ENCODE peak calls at places on chromosomes 13 and 19, in seven cellular contexts. L is AG09319, Q is PC-3, V is GM20000, Z is progenitor cell of endocrine pancreas, N is GM06990, G is PC-9. M is an unnamed sample.

GRCh38 chr13:73056054-73056962 is 2.5 kb upstream of the KLF5 start:
- DNase-seq in L (no peak), G (peak; percentile 94), Z (no peak), N (no peak), V (no peak), Q (peak; percentile 89), M (no peak)

GRCh38 chr19:39449116-39449797 is 3.9 kb downstream of the SUPT5H start:
- DNase-seq in L (no peak), V (no peak), Z (no peak), Q (no peak), G (no peak), N (no peak), M (no peak)

GRCh38 chr13:109673477-109673876 is 112.9 kb downstream of the IRS2 start:
- DNase-seq in V (no peak), Q (no peak), Z (no peak), L (no peak), G (no peak), N (no peak), M (no peak)

GRCh38 chr19:23071087-23071511 is 45.7 kb upstream of the ZNF730 start:
- DNase-seq in V (peak; percentile 66), L (no peak), Q (no peak), G (no peak), Z (no peak), N (peak; percentile 44), M (peak; percentile 63)

GRCh38 chr19:6273701-6274601 is 5.8 kb downstream of the MLLT1 start:
- DNase-seq in N (no peak), G (no peak), Z (no peak), V (peak; percentile 9), Q (peak; percentile 95), L (peak; percentile 77), M (peak; percentile 17)

GRCh38 chr19:31235806-31236205 is 113.4 kb downstream of the TSHZ3 start:
- DNase-seq in Q (peak; percentile 4), N (no peak), Z (no peak), G (no peak), L (no peak), V (no peak), M (no peak)

GRCh38 chr13:71871844-71872243 is 4.8 kb upstream of the DACH1 start:
- DNase-seq in Q (no peak), N (no peak), L (no peak), G (no peak), Z (no peak), V (no peak), M (no peak)

GRCh38 chr13:52787212-52787611 is 47.6 kb upstream of the CNMD start:
- DNase-seq in Q (no peak), V (no peak), Z (no peak), N (no peak), L (no peak), G (no peak), M (no peak)

GRCh38 chr19:17103177-17103576 is 27.6 kb downstream of the MYO9B start:
- DNase-seq in Z (no peak), N (no peak), V (no peak), G (peak; percentile 34), Q (peak; percentile 58), L (no peak), M (no peak)

DNA sequence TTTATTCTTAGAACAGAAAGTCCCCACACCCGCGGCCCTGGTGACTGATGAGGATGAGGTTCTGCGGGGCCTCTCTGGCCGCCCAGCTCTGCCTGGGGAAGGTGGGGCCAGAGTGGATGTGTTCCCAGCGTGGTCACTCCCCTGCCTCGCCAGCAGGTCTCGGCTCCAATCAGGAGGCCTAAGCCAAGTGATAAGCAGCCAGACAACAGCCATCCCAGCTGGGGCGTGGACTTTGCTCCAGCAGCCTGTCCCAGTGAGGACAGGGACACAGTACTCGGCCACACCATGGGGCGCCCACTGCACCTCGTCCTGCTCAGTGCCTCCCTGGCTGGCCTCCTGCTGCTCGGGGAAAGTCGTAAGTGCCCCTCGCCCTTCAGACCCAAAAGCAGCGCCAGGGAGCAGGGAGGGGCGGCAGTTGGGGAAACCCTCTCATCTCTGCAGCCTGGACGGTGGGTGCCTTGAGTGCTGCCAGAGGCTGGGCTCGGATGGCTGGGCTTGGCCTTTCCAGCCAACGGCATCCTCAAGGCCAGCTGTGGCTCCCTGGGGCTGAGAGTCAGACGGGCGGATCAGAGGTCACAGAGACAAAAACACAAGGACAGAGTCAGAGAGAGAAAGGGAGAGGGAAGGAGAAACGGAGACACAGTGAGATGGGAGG is at the start of gene F10:
- DNase-seq in V (no peak), N (no peak), Z (peak; percentile 48), G (no peak), L (peak; percentile 68), Q (no peak), M (no peak)
- TF ChIP-seq CTCF in V (no peak), N (no peak), Z (peak; percentile 19), G (no peak), L (no peak), Q (no peak), M (no peak)

DNA sequence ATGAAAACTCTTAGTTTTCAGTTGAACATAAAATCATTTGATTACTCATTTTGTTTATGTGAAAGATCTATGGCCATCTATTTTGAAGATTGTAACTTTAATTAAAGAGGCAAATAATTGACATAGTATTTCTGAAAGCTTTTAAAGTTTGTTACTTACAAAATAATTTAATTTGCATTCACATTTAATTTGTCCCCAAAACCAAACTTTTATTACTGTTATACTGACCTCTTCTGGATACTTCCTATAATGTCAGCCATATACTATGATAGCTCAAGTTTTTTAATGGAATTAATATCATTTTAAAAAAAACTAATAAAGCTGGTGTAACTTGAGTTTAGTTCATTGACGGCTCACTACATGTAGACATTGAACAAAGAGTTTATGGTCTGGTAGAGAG is 4.9 kb upstream of the SGCG start:
- DNase-seq in G (no peak), Q (peak; percentile 29), V (no peak), Z (no peak), L (no peak), N (no peak), M (no peak)
- TF ChIP-seq CTCF in G (peak; percentile 62), Q (peak; percentile 59), V (peak; percentile 19), Z (peak; percentile 59), L (peak; percentile 40), N (peak; percentile 31), M (no peak)

DNA sequence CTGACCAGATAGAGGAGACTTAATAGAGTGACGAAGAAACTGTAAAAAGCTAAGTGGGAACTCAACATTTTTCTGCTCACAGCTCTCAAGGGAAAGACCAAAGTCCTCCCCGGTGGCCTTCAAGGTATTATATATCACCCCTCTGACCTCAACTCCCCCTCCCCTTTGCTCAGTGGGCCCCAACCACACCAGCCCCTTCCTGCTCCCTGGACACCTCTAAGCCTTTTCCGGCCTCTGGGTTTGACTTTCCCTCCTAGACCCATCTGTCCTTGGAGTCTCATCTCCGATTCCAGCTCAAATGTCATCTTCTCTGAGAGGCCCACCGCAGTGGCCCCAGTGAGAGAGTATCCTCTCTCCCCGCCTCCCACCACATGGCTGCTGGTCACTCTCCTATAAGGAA is 990 bp upstream of the UHRF1 start:
- DNase-seq in N (no peak), Q (no peak), G (no peak), V (no peak), Z (no peak), L (no peak), M (no peak)
- TF ChIP-seq CTCF in N (no peak), Q (no peak), G (no peak), V (no peak), Z (no peak), L (no peak), M (no peak)

DNA sequence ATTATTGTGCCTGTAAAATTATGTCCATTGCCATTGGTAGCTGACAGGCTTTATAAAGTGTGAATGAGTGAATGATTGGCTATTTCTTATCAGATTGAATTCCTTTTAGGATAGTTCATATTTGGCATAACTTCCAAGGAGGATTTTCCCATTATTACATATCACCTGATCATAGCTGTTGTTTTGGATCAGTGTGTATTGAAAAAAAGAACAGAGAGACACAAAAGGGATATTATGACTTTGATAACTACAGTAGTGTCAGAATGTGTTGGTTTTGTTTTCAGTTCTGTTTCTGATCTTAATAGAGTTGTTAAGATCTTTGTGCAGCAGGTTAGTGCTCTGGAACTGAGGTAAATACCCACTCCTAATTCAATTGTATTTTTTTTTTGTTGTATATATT is 103.8 kb downstream of the LRCH1 start:
- DNase-seq in G (no peak), L (no peak), V (peak; percentile 36), N (peak; percentile 41), Q (no peak), Z (no peak), M (peak; percentile 59)
- TF ChIP-seq CTCF in G (no peak), L (no peak), V (no peak), N (no peak), Q (no peak), Z (no peak), M (no peak)

GRCh38 chr19:43311256-43311655 is 41.9 kb upstream of the PSG9 start:
- DNase-seq in V (no peak), N (no peak), L (no peak), Z (no peak), G (no peak), Q (no peak), M (no peak)

GRCh38 chr19:43308244-43308815 is 39.0 kb upstream of the PSG9 start:
- DNase-seq in V (no peak), G (no peak), N (no peak), Z (no peak), Q (no peak), L (no peak), M (no peak)

GRCh38 chr19:43311706-43312105 is 41.8 kb upstream of the CD177 start:
- DNase-seq in Z (no peak), V (no peak), G (no peak), Q (no peak), L (no peak), N (no peak), M (no peak)

GRCh38 chr19:43313711-43314495 is 39.6 kb upstream of the CD177 start:
- DNase-seq in V (no peak), N (no peak), Q (no peak), Z (no peak), G (no peak), L (no peak), M (no peak)

GRCh38 chr19:43310221-43310620 is 40.9 kb upstream of the PSG9 start:
- DNase-seq in Q (peak; percentile 79), N (no peak), L (no peak), G (no peak), Z (no peak), V (no peak), M (no peak)
- TF ChIP-seq CTCF in Q (no peak), N (no peak), L (no peak), G (no peak), Z (no peak), V (no peak), M (no peak)

GRCh38 chr19:708154-709141 is at the start of gene PALM:
- DNase-seq in N (no peak), Z (peak; percentile 52), V (no peak), G (no peak), Q (peak; percentile 15), L (no peak), M (no peak)
- TF ChIP-seq CTCF in N (no peak), Z (peak; percentile 40), V (no peak), G (no peak), Q (no peak), L (no peak), M (no peak)